ENCODE peak calls at places on chromosomes 2 and 18, in five cellular contexts. W, O, Q, E and B are unnamed samples.

GRCh38 chr2:46914578-46915230 is 902 bp downstream of the MCFD2 start:
- DNase-seq in W (no peak), O (no peak), Q (no peak), E (no peak), B (no peak)

GRCh38 chr2:23620841-23621341 is 235.9 kb downstream of the KLHL29 start:
- DNase-seq in W (no peak), O (no peak), Q (peak; percentile 96), E (no peak), B (peak; percentile 49)

GRCh38 chr2:208245746-208246145 is 9.1 kb downstream of the IDH1 start:
- DNase-seq in W (no peak), O (no peak), Q (no peak), E (no peak), B (no peak)

GRCh38 chr18:68402784-68403183 is 312.1 kb downstream of the TMX3 start:
- DNase-seq in W (no peak), O (no peak), Q (no peak), E (peak; percentile 24), B (no peak)

GRCh38 chr2:216404010-216404618 is 8.2 kb upstream of the SMARCAL1 start:
- DNase-seq in W (peak; percentile 56), O (no peak), Q (peak; percentile 45), E (peak; percentile 54), B (no peak)

GRCh38 chr18:79954791-79955190 is 3.3 kb upstream of the SLC66A2 start:
- DNase-seq in W (no peak), O (no peak), Q (no peak), E (no peak), B (no peak)

GRCh38 chr2:55009277-55010055 is 40.8 kb downstream of the RTN4 start:
- DNase-seq in W (no peak), O (no peak), Q (no peak), E (no peak), B (no peak)

GRCh38 chr2:23207871-23208270 is 177.1 kb upstream of the KLHL29 start:
- DNase-seq in W (no peak), O (no peak), Q (no peak), E (no peak), B (no peak)

GRCh38 chr2:241184901-241185300 is 3.6 kb upstream of the ANO7 start:
- DNase-seq in W (peak; percentile 19), O (no peak), Q (no peak), E (peak; percentile 28), B (no peak)

GRCh38 chr2:70201831-70202230 is 11.0 kb upstream of the C2orf42 start:
- DNase-seq in W (no peak), O (no peak), Q (no peak), E (no peak), B (no peak)

GRCh38 chr2:152694161-152694661 is 23.1 kb downstream of the PRPF40A start:
- DNase-seq in W (peak; percentile 17), O (no peak), Q (no peak), E (peak; percentile 11), B (no peak)

GRCh38 chr18:50619833-50620232 is 59.9 kb downstream of the MAPK4 start:
- DNase-seq in W (no peak), O (no peak), Q (no peak), E (no peak), B (no peak)

GRCh38 chr2:230124792-230125452 is 56.2 kb upstream of the SLC16A14 start:
- DNase-seq in W (no peak), O (no peak), Q (no peak), E (no peak), B (no peak)

GRCh38 chr2:95362486-95362885 is 40.0 kb upstream of the FAHD2A start:
- DNase-seq in W (no peak), O (no peak), Q (no peak), E (no peak), B (no peak)

GRCh38 chr2:227388537-227389011 is 825 bp upstream of the SCYGR1 start:
- DNase-seq in W (peak; percentile 95), O (no peak), Q (no peak), E (peak; percentile 95), B (no peak)

GRCh38 chr2:94987074-94988020 is 38.2 kb upstream of the MAL start:
- DNase-seq in W (no peak), O (no peak), Q (no peak), E (no peak), B (no peak)

GRCh38 chr2:1995987-1996386 is 251.7 kb upstream of the PXDN start:
- DNase-seq in W (no peak), O (no peak), Q (no peak), E (no peak), B (no peak)

GRCh38 chr2:65471409-65471808 is 39.0 kb upstream of the SPRED2 start:
- DNase-seq in W (no peak), O (no peak), Q (no peak), E (peak; percentile 24), B (no peak)

GRCh38 chr18:75070625-75071483 is 138.1 kb downstream of the PTGR3 start:
- DNase-seq in W (peak; percentile 86), O (peak; percentile 35), Q (no peak), E (peak; percentile 96), B (no peak)

GRCh38 chr2:39218401-39218800 is 25.4 kb downstream of the CDKL4 start:
- DNase-seq in W (no peak), O (no peak), Q (no peak), E (no peak), B (no peak)

GRCh38 chr18:61096231-61096630 is 237.0 kb upstream of the CDH20 start:
- DNase-seq in W (no peak), O (no peak), Q (no peak), E (no peak), B (no peak)

GRCh38 chr2:25323612-25324189 is 18.0 kb downstream of the DNMT3A start:
- DNase-seq in W (no peak), O (no peak), Q (no peak), E (no peak), B (no peak)

GRCh38 chr2:234005126-234005525 is 45.4 kb upstream of the SPP2 start:
- DNase-seq in W (no peak), O (no peak), Q (no peak), E (no peak), B (no peak)

GRCh38 chr2:209830722-209831465 is 59.3 kb downstream of the UNC80 start:
- DNase-seq in W (no peak), O (no peak), Q (no peak), E (peak; percentile 2), B (no peak)

GRCh38 chr18:1014951-1015627 is 110.4 kb downstream of the ADCYAP1 start:
- DNase-seq in W (no peak), O (no peak), Q (no peak), E (no peak), B (no peak)

GRCh38 chr2:38217401-38218188 is 141.6 kb upstream of the CYP1B1 start:
- DNase-seq in W (no peak), O (no peak), Q (no peak), E (no peak), B (no peak)

DNA sequence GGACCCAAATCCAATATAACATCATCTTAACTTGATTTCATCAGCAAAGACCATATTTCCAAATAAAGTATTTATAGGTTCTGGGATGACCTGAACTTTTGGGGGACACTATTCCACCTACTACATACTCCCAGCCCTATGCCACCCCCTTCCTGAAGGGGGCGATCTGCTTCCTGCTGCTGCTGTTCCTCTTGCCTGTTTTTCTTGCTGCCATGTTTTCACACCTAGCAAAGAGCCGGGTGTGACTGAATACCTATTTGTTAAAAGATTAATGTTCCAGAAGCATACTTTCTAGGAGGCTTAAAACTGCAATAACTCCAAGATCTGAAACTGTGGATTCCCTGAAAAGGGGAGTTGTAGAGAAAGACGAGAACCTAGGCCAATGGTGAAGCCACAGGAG is 89.7 kb downstream of the ICOS start:
- DNase-seq in W (no peak), O (no peak), Q (no peak), E (no peak), B (no peak)
- TF ChIP-seq CTCF in W (peak; percentile 11), O (no peak), Q (peak; percentile 55), E (no peak), B (peak; percentile 2)

GRCh38 chr2:202769201-202769600 is 102.4 kb downstream of the ICA1L start:
- DNase-seq in W (no peak), O (no peak), Q (no peak), E (no peak), B (no peak)

GRCh38 chr2:202774104-202774503 is 97.5 kb downstream of the ICA1L start:
- DNase-seq in W (no peak), O (no peak), Q (no peak), E (no peak), B (no peak)

GRCh38 chr2:202773576-202773975 is 98.0 kb downstream of the ICA1L start:
- DNase-seq in W (no peak), O (no peak), Q (no peak), E (no peak), B (no peak)

GRCh38 chr2:202771336-202771735 is 100.2 kb downstream of the ICA1L start:
- DNase-seq in W (no peak), O (no peak), Q (no peak), E (no peak), B (no peak)

GRCh38 chr2:202771741-202772470 is 99.7 kb downstream of the ICA1L start:
- DNase-seq in W (no peak), O (no peak), Q (no peak), E (no peak), B (no peak)
- TF ChIP-seq CTCF in W (no peak), O (no peak), Q (no peak), E (no peak), B (no peak)

GRCh38 chr2:174172802-174173355 is 75.5 kb downstream of the OLA1 start:
- DNase-seq in W (no peak), O (no peak), Q (no peak), E (no peak), B (no peak)

GRCh38 chr2:174174741-174175140 is 73.6 kb downstream of the OLA1 start:
- DNase-seq in W (no peak), O (no peak), Q (no peak), E (no peak), B (no peak)

GRCh38 chr2:174180837-174181236 is 67.5 kb downstream of the OLA1 start:
- DNase-seq in W (no peak), O (no peak), Q (no peak), E (no peak), B (no peak)

GRCh38 chr2:174180165-174180724 is 68.1 kb downstream of the OLA1 start:
- DNase-seq in W (peak; percentile 20), O (no peak), Q (no peak), E (peak; percentile 24), B (no peak)

DNA sequence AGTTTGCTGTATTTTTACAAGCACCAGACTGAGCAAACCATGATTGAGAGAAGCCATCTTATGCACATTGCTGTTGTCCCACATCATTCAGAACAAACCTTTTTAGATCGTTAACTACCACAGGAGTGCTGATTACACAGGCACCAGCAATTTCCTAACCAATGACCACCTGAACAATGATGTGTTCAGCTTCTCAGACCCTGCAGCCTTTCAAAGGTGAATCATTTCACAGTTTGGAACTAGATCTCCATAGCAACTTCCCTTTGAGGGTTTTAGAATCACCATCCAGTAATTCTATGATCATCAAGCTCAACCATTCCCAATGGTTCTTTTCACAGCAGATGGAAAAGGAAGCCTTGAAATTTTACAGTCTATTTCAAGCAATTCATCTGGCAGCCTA is 71.4 kb downstream of the OLA1 start:
- DNase-seq in W (peak; percentile 55), O (no peak), Q (no peak), E (peak; percentile 91), B (no peak)
- TF ChIP-seq CTCF in W (no peak), O (no peak), Q (no peak), E (no peak), B (no peak)

DNA sequence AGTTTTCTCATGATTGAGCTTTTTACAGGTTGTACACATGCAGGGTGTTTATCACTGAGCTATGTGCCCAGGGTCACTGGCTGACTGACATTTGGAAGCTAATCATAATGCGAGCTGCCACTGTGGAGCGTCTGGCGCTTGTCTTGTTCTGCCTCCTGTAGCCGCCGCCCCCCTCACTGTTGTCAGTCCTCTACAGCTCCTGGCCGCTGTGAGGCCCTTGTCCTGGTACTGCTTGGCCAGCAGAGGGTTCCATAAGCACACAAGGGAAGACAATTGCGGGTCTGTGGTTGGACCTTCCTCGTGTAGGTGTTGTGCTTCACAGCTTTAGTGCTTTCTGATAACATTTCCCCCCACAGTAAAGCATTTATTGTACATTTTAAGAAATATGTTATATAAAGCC is 105.6 kb upstream of the LDLRAD4 start:
- DNase-seq in W (no peak), O (no peak), Q (peak; percentile 84), E (peak; percentile 17), B (no peak)
- TF ChIP-seq CTCF in W (no peak), O (no peak), Q (peak; percentile 66), E (peak; percentile 20), B (peak; percentile 42)